ENCODE peak calls at places on chromosomes 7 and 10, in nine cellular contexts. Q is aorta; K is PC-3; I is heart right ventricle; B is endodermal cell; H is CD8-positive, alpha-beta T cell; L is heart left ventricle; D is stomach; W is cardiac muscle cell. G is an unnamed sample. For H3K4me1, the result is how much of the 10 kb centered on the place peaks cover.

GRCh38 chr10:112953075-112953501 is 3.0 kb downstream of the TCF7L2 start:
- DNase-seq in I (peak), Q (peak), K (no peak), W (peak), D (no peak), L (peak), B (peak), H (no peak), G (no peak)

GRCh38 chr10:49061667-49062066 is 53.7 kb downstream of the VSTM4 start:
- DNase-seq in D (no peak), H (no peak), K (no peak), B (no peak), I (no peak), L (no peak), Q (no peak), W (no peak), G (no peak)

GRCh38 chr10:126500185-126500584 is 111.9 kb upstream of the ADAM12 start:
- DNase-seq in I (no peak), L (no peak), B (no peak), W (no peak), K (no peak), Q (no peak), H (no peak), D (no peak), G (no peak)

GRCh38 chr7:75642810-75643486 is 95.8 kb downstream of the HIP1 start:
- DNase-seq in W (peak), K (peak), B (peak), I (no peak), H (peak), L (no peak), D (peak), Q (no peak), G (no peak)

GRCh38 chr7:30135271-30135550 is 425 bp downstream of the MTURN start:
- DNase-seq in L (no peak), W (no peak), Q (no peak), I (no peak), B (no peak), K (no peak), D (no peak), H (no peak), G (no peak)

GRCh38 chr7:19327011-19327410 is 181.8 kb upstream of the FERD3L start:
- DNase-seq in Q (no peak), B (no peak), W (peak), I (peak), D (no peak), H (no peak), L (no peak), K (no peak), G (no peak)

GRCh38 chr7:158443014-158443687 is 144.5 kb downstream of the PTPRN2 start:
- DNase-seq in D (no peak), Q (no peak), H (no peak), B (peak), I (no peak), K (no peak), L (no peak), W (no peak), G (no peak)

GRCh38 chr10:5500910-5501309 is 1.5 kb upstream of the CALML5 start:
- DNase-seq in W (no peak), K (no peak), Q (no peak), L (no peak), D (no peak), I (no peak), B (no peak), H (no peak), G (no peak)

GRCh38 chr7:140521426-140521825 is 42.1 kb upstream of the MKRN1 start:
- DNase-seq in B (no peak), H (no peak), Q (no peak), I (no peak), L (no peak), K (no peak), W (no peak), D (no peak), G (no peak)

GRCh38 chr10:79051766-79052165 is 17.0 kb upstream of the ZMIZ1 start:
- DNase-seq in I (no peak), B (peak), K (no peak), H (no peak), W (no peak), D (peak), L (peak), Q (peak), G (no peak)

DNA sequence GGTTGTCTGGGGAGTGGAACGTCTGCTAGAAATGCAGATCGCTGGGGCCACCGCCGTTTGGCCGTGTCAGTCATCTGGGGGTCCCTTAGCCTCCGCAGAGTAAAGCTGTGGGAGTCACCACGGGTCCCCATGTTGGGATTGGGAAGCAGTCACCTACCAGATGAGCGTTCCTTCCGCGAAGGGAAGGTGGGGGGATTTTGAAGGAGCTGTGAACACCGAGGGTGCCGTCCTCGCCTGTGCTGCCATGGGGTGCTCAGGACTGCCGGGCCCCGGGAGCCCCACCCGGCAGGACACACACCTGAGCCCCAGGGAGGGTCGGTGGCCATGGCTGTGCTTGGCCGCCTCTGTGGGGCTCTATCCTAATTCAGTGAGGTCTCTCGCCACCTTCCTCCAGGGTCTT is 46.2 kb upstream of the AP5Z1 start:
- DNase-seq in W (no peak), Q (no peak), D (no peak), L (no peak), I (no peak), K (no peak), B (no peak), H (no peak), G (no peak)
- H3K4me1 ChIP-seq in W (under half), Q (under half), D (under half), L (under half), I (half or more), K (under half), B (under half), H (half or more), G (under half)

GRCh38 chr10:75654777-75655176 is 223.4 kb downstream of the LRMDA start:
- DNase-seq in K (no peak), H (no peak), I (no peak), Q (no peak), W (peak), D (no peak), B (no peak), L (no peak), G (peak)
- H3K27ac ChIP-seq in K (peak), H (no peak), I (peak), Q (no peak), W (no peak), D (no peak), B (no peak), L (peak), G (no peak)

GRCh38 chr10:11165591-11166543 is 148.2 kb downstream of the CELF2 start:
- DNase-seq in B (peak), W (no peak), H (peak), L (peak), K (no peak), I (peak), D (peak), Q (peak), G (peak)
- H3K4me3 ChIP-seq in B (peak), W (peak), H (peak), L (peak), K (no peak), I (peak), D (peak), Q (peak), G (peak)

GRCh38 chr7:85890244-85890811 is 703.5 kb upstream of the SEMA3D start:
- DNase-seq in D (no peak), H (no peak), K (peak), B (no peak), W (peak), Q (no peak), L (no peak), I (no peak), G (no peak)
- H3K4me1 ChIP-seq in D (under half), H (under half), K (under half), B (under half), W (under half), Q (under half), L (under half), I (under half), G (under half)

GRCh38 chr7:12683678-12684077 is 3.8 kb upstream of the ARL4A start:
- DNase-seq in L (no peak), W (peak), Q (no peak), B (no peak), K (peak), D (no peak), I (no peak), H (no peak), G (no peak)
- H3K27ac ChIP-seq in L (no peak), W (no peak), Q (no peak), B (no peak), K (no peak), D (no peak), I (no peak), H (no peak), G (no peak)

DNA sequence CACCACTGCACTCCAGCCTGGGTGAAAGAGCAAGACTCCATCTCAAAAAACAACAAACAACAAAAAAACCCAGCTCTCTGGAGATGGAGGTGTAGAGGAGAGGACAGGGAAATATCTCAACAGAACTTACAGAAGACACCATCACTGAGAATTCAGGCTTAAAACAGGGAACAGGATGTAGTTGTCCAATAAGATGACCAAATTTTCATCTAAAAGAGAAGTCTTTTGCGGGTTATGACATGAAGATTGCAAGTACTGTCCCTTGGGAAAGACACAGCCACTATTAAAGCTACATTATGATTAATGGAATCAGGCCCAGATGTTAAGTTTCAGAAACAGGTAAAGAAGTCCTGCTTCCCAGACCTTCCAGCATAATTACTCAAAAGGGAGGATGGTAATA is 235.2 kb upstream of the NRP1 start:
- DNase-seq in B (no peak), D (no peak), L (no peak), W (no peak), H (no peak), Q (no peak), I (no peak), K (no peak), G (no peak)
- H3K4me3 ChIP-seq in B (no peak), D (no peak), L (no peak), W (no peak), H (no peak), Q (no peak), I (no peak), K (no peak), G (no peak)

GRCh38 chr7:36265720-36266119 is 112.7 kb downstream of the EEPD1 start:
- DNase-seq in I (peak), B (no peak), Q (no peak), K (no peak), L (no peak), H (no peak), W (peak), D (peak), G (no peak)
- H3K4me1 ChIP-seq in I (half or more), B (under half), Q (under half), K (under half), L (under half), H (under half), W (under half), D (under half), G (half or more)

GRCh38 chr7:36854652-36855051 is 130.4 kb upstream of the AOAH start:
- DNase-seq in L (no peak), B (no peak), I (no peak), W (no peak), D (no peak), Q (no peak), K (no peak), H (no peak), G (no peak)
- H3K27ac ChIP-seq in L (no peak), B (no peak), I (no peak), W (no peak), D (no peak), Q (no peak), K (no peak), H (no peak), G (no peak)

GRCh38 chr10:17445400-17445998 is 8.9 kb downstream of the ST8SIA6 start:
- DNase-seq in L (no peak), H (no peak), K (peak), Q (no peak), B (no peak), I (no peak), W (no peak), D (no peak), G (no peak)

GRCh38 chr10:17439552-17439951 is 14.8 kb downstream of the ST8SIA6 start:
- DNase-seq in K (no peak), L (no peak), B (no peak), I (no peak), W (no peak), Q (no peak), D (no peak), H (no peak), G (no peak)

GRCh38 chr10:17450024-17450423 is 4.4 kb downstream of the ST8SIA6 start:
- DNase-seq in H (no peak), D (no peak), B (no peak), K (no peak), L (no peak), W (no peak), Q (no peak), I (no peak), G (no peak)

GRCh38 chr10:17438583-17438982 is 15.8 kb downstream of the ST8SIA6 start:
- DNase-seq in W (no peak), K (no peak), B (no peak), L (no peak), D (no peak), Q (no peak), H (no peak), I (no peak), G (no peak)

DNA sequence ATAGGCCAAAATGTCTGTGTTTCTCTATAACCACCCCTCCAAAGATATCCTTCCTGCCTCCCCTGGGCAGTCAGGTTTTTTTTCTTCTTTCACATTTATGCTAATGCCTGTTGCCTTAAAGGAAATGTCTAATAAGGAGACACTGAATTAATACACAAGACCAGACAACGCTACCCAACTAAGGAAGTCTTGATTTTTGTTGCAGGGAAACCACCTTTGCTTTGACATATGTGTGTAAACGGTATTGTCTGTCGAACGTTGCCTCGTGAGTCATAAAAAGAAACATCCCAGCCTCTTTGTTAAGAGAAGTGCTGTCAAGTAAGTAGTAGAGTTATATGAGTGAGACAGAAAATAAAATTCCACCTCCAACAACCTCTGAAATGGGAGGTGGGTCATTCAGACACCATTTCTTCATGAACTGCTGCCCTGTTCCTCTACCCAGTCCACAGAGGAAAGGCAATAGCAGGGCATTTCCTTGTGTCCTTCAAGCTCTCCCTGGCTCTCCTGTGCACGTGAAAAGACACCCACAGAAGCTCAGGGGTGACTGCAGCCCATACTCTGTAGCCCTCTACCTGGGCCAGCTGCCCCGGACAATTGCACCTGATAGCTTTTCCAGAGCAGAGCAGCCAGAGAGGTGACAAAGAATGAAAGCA is 10.2 kb downstream of the ST8SIA6 start:
- DNase-seq in B (no peak), Q (no peak), L (no peak), H (no peak), K (no peak), I (no peak), W (no peak), D (no peak), G (no peak)
- H3K4me3 ChIP-seq in B (no peak), Q (no peak), L (no peak), H (no peak), K (no peak), I (no peak), W (no peak), D (no peak), G (no peak)

GRCh38 chr10:91630592-91630991 is 2.3 kb downstream of the PPP1R3C start:
- DNase-seq in D (no peak), Q (no peak), B (no peak), K (no peak), I (no peak), W (no peak), H (no peak), L (no peak), G (no peak)
- H3K4me1 ChIP-seq in D (under half), Q (under half), B (under half), K (under half), I (under half), W (under half), H (under half), L (under half), G (under half)